ENCODE peak calls at places on chromosomes 5 and 9, in seven cellular contexts. O is GM12891, I is SK-N-SH, V is K562, P is HepG2, Y is GM12878, X is H1. T is an unnamed sample.

GRCh38 chr5:40955313-40955712 is 46.0 kb downstream of the C7 start:
- DNase-seq in Y (no peak), I (no peak), O (no peak), V (no peak), X (no peak), P (no peak), T (no peak)

GRCh38 chr5:73115399-73116051 is 4.8 kb upstream of the TMEM171 start:
- DNase-seq in V (no peak), O (no peak), X (no peak), I (no peak), Y (no peak), P (no peak), T (no peak)

GRCh38 chr9:114184071-114184470 is 28.7 kb downstream of the COL27A1 start:
- DNase-seq in P (no peak), V (peak), X (no peak), I (no peak), O (no peak), Y (no peak), T (no peak)

GRCh38 chr9:135478858-135479468 is 619 bp upstream of the PPP1R26 start:
- DNase-seq in O (no peak), P (peak), X (peak), V (peak), Y (no peak), I (peak), T (no peak)

GRCh38 chr9:114359801-114360200 is 28.0 kb downstream of the AKNA start:
- DNase-seq in X (no peak), P (no peak), I (no peak), V (no peak), O (no peak), Y (no peak), T (no peak)

GRCh38 chr9:132731230-132731629 is 61.0 kb downstream of the GTF3C4 start:
- DNase-seq in P (no peak), X (no peak), O (no peak), Y (no peak), I (no peak), V (no peak), T (no peak)

GRCh38 chr9:4196376-4196775 is 103.5 kb downstream of the GLIS3 start:
- DNase-seq in Y (no peak), O (no peak), X (no peak), I (no peak), P (no peak), V (no peak), T (no peak)

GRCh38 chr5:40834391-40834848 is 602 bp downstream of the RPL37 start:
- DNase-seq in V (peak), P (no peak), Y (no peak), I (no peak), X (no peak), O (no peak), T (no peak)

GRCh38 chr5:8522635-8523034 is 653.7 kb downstream of the MTRR start:
- DNase-seq in V (no peak), X (no peak), O (no peak), I (no peak), Y (no peak), P (no peak), T (no peak)

GRCh38 chr5:15615859-15616258 is 115.9 kb downstream of the FBXL7 start:
- DNase-seq in Y (no peak), O (no peak), I (no peak), X (no peak), P (no peak), V (no peak), T (no peak)

GRCh38 chr5:15618938-15619337 is 119.0 kb downstream of the FBXL7 start:
- DNase-seq in I (no peak), Y (no peak), P (no peak), X (no peak), V (no peak), O (no peak), T (no peak)

GRCh38 chr5:15620501-15620900 is 120.5 kb downstream of the FBXL7 start:
- DNase-seq in Y (no peak), O (no peak), X (no peak), I (no peak), V (no peak), P (no peak), T (no peak)

GRCh38 chr5:15623794-15624193 is 123.8 kb downstream of the FBXL7 start:
- DNase-seq in V (no peak), P (no peak), Y (no peak), X (no peak), O (no peak), I (no peak), T (no peak)

DNA sequence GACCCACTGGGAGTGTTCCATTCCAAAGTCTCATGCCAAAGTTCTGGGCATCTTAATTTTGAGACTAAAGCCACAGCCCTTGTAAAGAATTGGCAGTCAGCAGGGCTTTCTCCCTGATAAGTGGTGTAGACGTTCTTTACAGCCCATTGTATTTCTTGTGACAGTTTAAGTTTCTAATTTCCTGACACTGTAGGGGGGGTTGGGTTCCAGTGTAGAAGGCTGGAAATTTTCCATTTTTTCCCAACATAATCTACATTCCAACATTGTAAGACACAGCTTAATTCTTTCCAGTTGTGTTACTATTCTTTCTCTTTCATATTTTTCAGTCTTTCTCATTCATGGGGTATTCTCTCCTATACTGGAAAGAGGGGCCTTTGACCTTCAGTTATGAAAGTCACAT is 121.1 kb downstream of the FBXL7 start:
- DNase-seq in X (no peak), V (no peak), P (no peak), I (no peak), Y (no peak), O (no peak), T (no peak)
- TF ChIP-seq TAF1 in X (no peak), V (no peak), P (no peak), I (no peak), Y (no peak), O (no peak), T (no peak)

GRCh38 chr9:16628421-16628820 is 242.0 kb downstream of the BNC2 start:
- DNase-seq in I (no peak), X (no peak), V (no peak), P (no peak), Y (no peak), O (no peak), T (no peak)
- TF ChIP-seq TAF1 in I (no peak), X (no peak), V (no peak), P (no peak), Y (no peak), O (no peak), T (no peak)

GRCh38 chr5:79857692-79858091 is 133.4 kb downstream of the MTX3 start:
- DNase-seq in Y (no peak), O (no peak), I (no peak), X (no peak), P (no peak), V (no peak), T (no peak)
- TF ChIP-seq TAF1 in Y (no peak), O (no peak), I (no peak), X (no peak), P (no peak), V (no peak), T (no peak)

DNA sequence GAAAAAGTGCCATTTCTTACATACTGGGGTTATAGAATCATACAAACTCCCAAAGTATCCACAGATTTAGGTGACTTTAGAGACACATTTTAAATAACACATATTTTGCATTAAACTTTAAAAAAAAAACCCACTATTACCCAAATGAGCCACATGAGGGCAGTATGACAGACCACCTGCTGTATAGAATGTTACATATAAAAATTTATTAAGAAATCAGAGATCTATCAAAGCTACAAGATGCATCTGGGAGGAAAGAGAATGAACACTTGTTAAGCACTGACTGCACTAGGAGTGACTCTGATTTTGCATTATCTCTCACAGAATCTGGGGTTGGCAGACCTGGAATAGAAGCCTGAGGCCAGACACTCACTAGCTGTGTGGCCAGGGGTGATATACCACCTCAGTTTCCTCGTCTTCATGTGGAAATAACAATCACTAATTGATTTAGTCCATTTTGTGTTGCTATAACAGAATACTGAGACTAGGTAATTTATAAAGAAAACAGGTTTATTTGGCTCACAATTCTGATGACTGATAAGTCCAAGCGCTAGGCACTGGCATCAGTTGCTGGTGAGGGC is 98.4 kb downstream of the ARSB start:
- DNase-seq in Y (no peak), X (no peak), P (no peak), I (peak), V (peak), O (no peak), T (no peak)
- TF ChIP-seq TAF1 in Y (no peak), X (no peak), P (no peak), I (no peak), V (no peak), O (no peak), T (no peak)

GRCh38 chr9:6383551-6384225 is 29.3 kb upstream of the UHRF2 start:
- DNase-seq in X (no peak), O (no peak), P (no peak), V (no peak), Y (no peak), I (no peak), T (no peak)
- TF ChIP-seq TAF1 in X (no peak), O (no peak), P (no peak), V (no peak), Y (no peak), I (no peak), T (no peak)

GRCh38 chr9:19160085-19160484 is 32.8 kb upstream of the PLIN2 start:
- DNase-seq in V (peak), Y (no peak), O (no peak), I (no peak), X (no peak), P (no peak), T (no peak)
- TF ChIP-seq TAF1 in V (no peak), Y (no peak), O (no peak), I (no peak), X (no peak), P (no peak), T (no peak)

GRCh38 chr5:142585451-142585850 is 100.4 kb downstream of the FGF1 start:
- DNase-seq in V (no peak), P (no peak), I (no peak), Y (no peak), X (no peak), O (no peak), T (no peak)

GRCh38 chr5:142586552-142586951 is 99.3 kb downstream of the FGF1 start:
- DNase-seq in Y (no peak), P (no peak), X (no peak), V (no peak), O (no peak), I (peak), T (no peak)

GRCh38 chr5:142590451-142591240 is 95.2 kb downstream of the FGF1 start:
- DNase-seq in Y (no peak), X (no peak), O (no peak), P (no peak), I (no peak), V (no peak), T (no peak)

GRCh38 chr5:142584843-142585242 is 101.0 kb downstream of the FGF1 start:
- DNase-seq in I (no peak), P (no peak), X (no peak), O (no peak), V (no peak), Y (no peak), T (no peak)

GRCh38 chr5:142587354-142587965 is 98.4 kb downstream of the FGF1 start:
- DNase-seq in V (peak), X (peak), P (peak), O (no peak), I (no peak), Y (no peak), T (no peak)
- TF ChIP-seq TAF1 in V (no peak), X (no peak), P (no peak), O (no peak), I (no peak), Y (no peak), T (no peak)

T was measured in GM12892.